ENCODE peak calls at places on chromosomes 12 and 14, in eight cellular contexts. K, C, Q, A, G, B, N and S are unnamed samples.

GRCh38 chr12:122399592-122400373 is 22.7 kb downstream of the CLIP1 start:
- DNase-seq in K (peak), C (peak), Q (peak), A (peak), G (peak), B (peak), N (peak), S (peak)

GRCh38 chr12:12282761-12283160 is 15.9 kb upstream of the LRP6 start:
- DNase-seq in K (no peak), C (no peak), Q (peak), A (no peak), G (peak), B (no peak), N (no peak), S (peak)

GRCh38 chr14:38481939-38482678 is 226.2 kb upstream of the CLEC14A start:
- DNase-seq in K (no peak), C (peak), Q (no peak), A (no peak), G (peak), B (peak), N (no peak), S (peak)

GRCh38 chr14:31402764-31403163 is 17.6 kb downstream of the HEATR5A start:
- DNase-seq in K (no peak), C (no peak), Q (no peak), A (no peak), G (no peak), B (no peak), N (no peak), S (no peak)

GRCh38 chr12:57173089-57173488 is 25.7 kb upstream of the LRP1-AS start:
- DNase-seq in K (no peak), C (no peak), Q (peak), A (no peak), G (peak), B (no peak), N (peak), S (no peak)

GRCh38 chr12:84910549-84911241 is 1.9 kb downstream of the SLC6A15 start:
- DNase-seq in K (no peak), C (no peak), Q (no peak), A (no peak), G (peak), B (no peak), N (no peak), S (no peak)

GRCh38 chr12:30138483-30138882 is 354.7 kb upstream of the TMTC1 start:
- DNase-seq in K (no peak), C (no peak), Q (no peak), A (no peak), G (no peak), B (no peak), N (no peak), S (no peak)

GRCh38 chr12:27805238-27805637 is 25.2 kb upstream of the MANSC4 start:
- DNase-seq in K (no peak), C (no peak), Q (no peak), A (no peak), G (peak), B (no peak), N (no peak), S (no peak)

GRCh38 chr14:92928258-92928629 is 5.3 kb downstream of the CHGA start:
- DNase-seq in K (no peak), C (no peak), Q (no peak), A (no peak), G (peak), B (no peak), N (no peak), S (no peak)

GRCh38 chr12:65355461-65355860 is 77.0 kb downstream of the MSRB3 start:
- DNase-seq in K (no peak), C (no peak), Q (no peak), A (no peak), G (no peak), B (no peak), N (no peak), S (no peak)

GRCh38 chr12:95870897-95871296 is 12.1 kb downstream of the SNRPF start:
- DNase-seq in K (no peak), C (no peak), Q (no peak), A (no peak), G (no peak), B (no peak), N (no peak), S (no peak)

GRCh38 chr14:86915416-86915815 is 1077.6 kb downstream of the GALC start:
- DNase-seq in K (no peak), C (no peak), Q (no peak), A (no peak), G (no peak), B (no peak), N (no peak), S (no peak)

GRCh38 chr14:92890830-92891598 is 31.9 kb upstream of the CHGA start:
- DNase-seq in K (no peak), C (no peak), Q (peak), A (no peak), G (peak), B (peak), N (no peak), S (no peak)

GRCh38 chr14:53979141-53979673 is 22.6 kb upstream of the BMP4 start:
- DNase-seq in K (no peak), C (no peak), Q (peak), A (no peak), G (no peak), B (no peak), N (no peak), S (peak)

GRCh38 chr14:88168498-88169165 is 154.4 kb downstream of the KCNK10 start:
- DNase-seq in K (no peak), C (no peak), Q (peak), A (no peak), G (peak), B (no peak), N (peak), S (peak)

GRCh38 chr14:95901014-95901413 is 24.4 kb downstream of the TUNAR start:
- DNase-seq in K (no peak), C (no peak), Q (no peak), A (no peak), G (no peak), B (no peak), N (no peak), S (peak)

GRCh38 chr14:104930526-104931322 is 6.0 kb downstream of the PLD4 start:
- DNase-seq in K (no peak), C (no peak), Q (no peak), A (no peak), G (no peak), B (no peak), N (peak), S (no peak)

GRCh38 chr12:14955876-14956811 is 5.3 kb downstream of the ARHGDIB start:
- DNase-seq in K (no peak), C (no peak), Q (no peak), A (no peak), G (no peak), B (no peak), N (peak), S (no peak)

GRCh38 chr12:98645572-98646067 is 530 bp downstream of the APAF1 start:
- DNase-seq in K (no peak), C (no peak), Q (peak), A (no peak), G (peak), B (no peak), N (peak), S (no peak)

GRCh38 chr14:68789798-68790655 is 2.8 kb downstream of the ZFP36L1 start:
- DNase-seq in K (no peak), C (no peak), Q (peak), A (no peak), G (peak), B (no peak), N (no peak), S (no peak)

GRCh38 chr12:118120579-118121363 is 15.2 kb upstream of the PEBP1 start:
- DNase-seq in K (peak), C (no peak), Q (peak), A (no peak), G (peak), B (peak), N (peak), S (peak)

GRCh38 chr12:53254816-53255545 is 13.1 kb upstream of the ESPL1 start:
- DNase-seq in K (no peak), C (no peak), Q (no peak), A (no peak), G (no peak), B (no peak), N (no peak), S (no peak)

GRCh38 chr12:129075451-129076208 is 222.4 kb downstream of the GLT1D1 start:
- DNase-seq in K (no peak), C (no peak), Q (no peak), A (no peak), G (no peak), B (peak), N (no peak), S (no peak)

GRCh38 chr14:72404998-72405397 is 472.8 kb downstream of the RGS6 start:
- DNase-seq in K (no peak), C (no peak), Q (no peak), A (no peak), G (no peak), B (no peak), N (no peak), S (no peak)

GRCh38 chr14:28515571-28515970 is 251.0 kb upstream of the FOXG1 start:
- DNase-seq in K (no peak), C (no peak), Q (no peak), A (peak), G (no peak), B (no peak), N (no peak), S (peak)

GRCh38 chr12:131965073-131965472 is 15.3 kb downstream of the EP400 start:
- DNase-seq in K (no peak), C (no peak), Q (no peak), A (no peak), G (no peak), B (no peak), N (no peak), S (peak)

GRCh38 chr14:95255487-95255886 is 64.2 kb downstream of the CLMN start:
- DNase-seq in K (no peak), C (no peak), Q (peak), A (no peak), G (peak), B (peak), N (peak), S (peak)

GRCh38 chr12:59486827-59487226 is 109.0 kb upstream of the SLC16A7 start:
- DNase-seq in K (no peak), C (no peak), Q (no peak), A (no peak), G (no peak), B (no peak), N (no peak), S (peak)

GRCh38 chr14:96363751-96364336 is 518 bp downstream of the GSKIP start:
- DNase-seq in K (no peak), C (no peak), Q (peak), A (no peak), G (peak), B (peak), N (peak), S (peak)

GRCh38 chr12:42790761-42791151 is 201.2 kb upstream of the PRICKLE1 start:
- DNase-seq in K (no peak), C (no peak), Q (no peak), A (no peak), G (peak), B (no peak), N (no peak), S (peak)